ENCODE peak calls at places on chromosomes 4 and X, in four cellular contexts. O, Y, F and D are unnamed samples.
A peak's percentile ranks its signal among the peaks of the same experiment; 100 is the strongest.

GRCh38 chr4:27701563-27701962 is 840.9 kb downstream of the STIM2 start:
- DNase-seq in Y (no peak), F (no peak), O (no peak), D (no peak)

GRCh38 chrX:154351183-154352011 is 23.0 kb downstream of the FLNA start:
- DNase-seq in O (no peak), F (no peak), Y (no peak), D (no peak)

GRCh38 chr4:176902710-176903323 is 110.1 kb upstream of the VEGFC start:
- DNase-seq in F (peak; percentile 53), O (no peak), Y (no peak), D (no peak)

GRCh38 chr4:5953003-5953951 is 60.4 kb upstream of the CRMP1 start:
- DNase-seq in O (no peak), F (no peak), Y (no peak), D (no peak)

GRCh38 chr4:138062929-138063328 is 179.2 kb downstream of the SLC7A11 start:
- DNase-seq in F (no peak), Y (no peak), O (no peak), D (no peak)

GRCh38 chr4:47486306-47486705 is 1.2 kb downstream of the ATP10D start:
- DNase-seq in F (no peak), O (no peak), Y (no peak), D (no peak)

GRCh38 chr4:150970685-150971151 is 44.4 kb downstream of the LRBA start:
- DNase-seq in Y (no peak), F (no peak), O (no peak), D (no peak)

GRCh38 chrX:39195156-39195555 is 393.9 kb downstream of the MID1IP1 start:
- DNase-seq in O (no peak), F (no peak), Y (no peak), D (no peak)

GRCh38 chr4:7217453-7218310 is 25.3 kb downstream of the SORCS2 start:
- DNase-seq in Y (no peak), O (no peak), F (no peak), D (no peak)

GRCh38 chr4:175421506-175421905 is 390.6 kb downstream of the GPM6A start:
- DNase-seq in F (no peak), Y (no peak), O (no peak), D (no peak)

GRCh38 chr4:16508968-16509367 is 282.7 kb upstream of the TAPT1 start:
- DNase-seq in O (no peak), Y (no peak), F (no peak), D (peak; percentile 23)

GRCh38 chr4:162360369-162361149 is 196.8 kb upstream of the FSTL5 start:
- DNase-seq in F (no peak), Y (no peak), O (no peak), D (no peak)

GRCh38 chrX:105648732-105649131 is 173.6 kb upstream of the NRK start:
- DNase-seq in Y (no peak), F (no peak), O (no peak), D (no peak)

GRCh38 chrX:119694601-119695534 is 1.9 kb upstream of the SEPTIN6 start:
- DNase-seq in Y (peak; percentile 17), F (no peak), O (peak; percentile 28), D (no peak)

GRCh38 chr4:74291468-74291867 is 16.8 kb upstream of the EPGN start:
- DNase-seq in Y (no peak), O (no peak), F (no peak), D (no peak)

GRCh38 chr4:74292111-74292870 is 16.0 kb upstream of the EPGN start:
- DNase-seq in F (no peak), Y (no peak), O (no peak), D (no peak)

GRCh38 chr4:74287791-74288190 is 20.5 kb upstream of the EPGN start:
- DNase-seq in O (no peak), Y (no peak), F (no peak), D (no peak)

GRCh38 chr4:74297556-74297955 is 10.7 kb upstream of the EPGN start:
- DNase-seq in F (no peak), Y (no peak), O (no peak), D (no peak)

DNA sequence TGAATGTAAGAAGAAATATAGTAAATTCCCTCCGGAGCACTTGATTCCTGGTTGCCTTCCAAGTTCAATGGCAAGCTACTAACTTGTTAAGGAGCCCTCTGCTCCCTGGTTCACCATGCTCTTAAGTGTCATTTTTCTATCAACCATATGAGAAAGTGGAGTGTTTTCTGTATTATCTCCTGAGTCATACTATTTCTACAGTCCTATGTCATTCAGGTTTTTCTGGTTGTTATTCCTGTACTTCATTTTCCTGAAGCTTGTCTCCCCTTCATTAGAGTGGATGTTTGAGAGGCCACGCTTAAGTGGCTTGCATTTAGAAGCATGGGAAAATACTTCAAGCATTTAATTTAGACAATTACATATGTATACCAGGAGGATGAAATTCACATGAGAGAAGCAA is 14.7 kb upstream of the EPGN start:
- DNase-seq in F (no peak), Y (no peak), O (no peak), D (no peak)
- TF ChIP-seq USF1 in F (no peak), Y (no peak), O (no peak), D (no peak)

GRCh38 chr4:140857111-140857510 is 100.9 kb upstream of the TBC1D9 start:
- DNase-seq in Y (no peak), O (no peak), F (no peak), D (no peak)
- TF ChIP-seq USF1 in Y (no peak), O (no peak), F (no peak), D (no peak)

DNA sequence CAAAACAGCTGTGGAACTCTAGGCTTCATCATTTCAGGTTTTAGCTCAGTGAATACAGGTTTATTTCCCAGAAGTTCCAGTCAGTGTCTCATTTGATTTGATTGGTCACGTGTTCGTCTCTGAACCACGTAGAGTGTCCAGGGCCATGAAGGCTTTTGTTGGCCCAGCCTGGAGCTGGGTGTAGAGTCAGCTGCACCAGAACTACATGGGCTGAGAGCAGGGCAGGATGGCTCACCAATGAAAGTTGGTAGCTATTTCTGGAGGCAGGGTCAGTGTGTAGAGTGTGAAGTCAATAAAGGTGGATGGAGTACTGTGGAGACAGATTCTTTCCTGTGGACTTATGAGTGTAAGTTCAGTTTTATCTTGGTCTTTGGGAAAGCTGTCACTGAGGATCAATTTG is 43.0 kb upstream of the IGFBP7 start:
- DNase-seq in F (no peak), Y (no peak), O (no peak), D (no peak)
- TF ChIP-seq USF1 in F (no peak), Y (no peak), O (no peak), D (no peak)

GRCh38 chr4:181662383-181662782 is 580.8 kb upstream of the TENM3 start:
- DNase-seq in Y (no peak), F (no peak), O (no peak), D (no peak)
- TF ChIP-seq USF1 in Y (no peak), F (no peak), O (no peak), D (no peak)

DNA sequence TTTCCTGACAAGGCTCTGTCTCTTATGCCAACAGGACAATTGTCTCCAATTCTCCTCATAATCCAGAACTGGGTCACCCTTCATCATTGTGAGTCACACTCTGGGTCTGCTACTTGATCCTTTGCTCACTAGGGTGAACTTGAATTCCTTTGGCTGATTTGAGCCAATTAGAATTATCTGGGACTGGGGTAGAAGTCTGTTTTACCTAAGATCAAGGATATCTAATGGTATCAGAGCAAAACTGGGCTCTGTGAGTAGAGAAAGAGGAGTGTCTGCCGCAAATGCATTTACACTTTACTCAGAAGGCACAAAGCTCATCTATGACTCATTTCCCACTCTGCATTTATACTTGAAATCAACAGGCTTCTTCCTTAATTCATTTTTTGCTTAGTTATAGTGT is 72.6 kb downstream of the PITX2 start:
- DNase-seq in F (no peak), O (no peak), Y (no peak), D (no peak)
- TF ChIP-seq USF1 in F (no peak), O (no peak), Y (no peak), D (no peak)